ENCODE peak calls at places on chromosomes 12 and 14, in seven cellular contexts. A, D, O, V, P, X and H are unnamed samples.

GRCh38 chr14:21476526-21476924 is 234 bp downstream of the RAB2B start:
- DNase-seq in P (no peak), O (no peak), D (no peak), A (peak; percentile 55), X (peak; percentile 86), V (no peak), H (no peak)

GRCh38 chr14:99603471-99603933 is 505 bp downstream of the CCDC85C start:
- DNase-seq in A (no peak), V (peak; percentile 69), P (no peak), D (no peak), O (peak; percentile 48), X (peak; percentile 43), H (peak; percentile 46)

GRCh38 chr12:10205251-10205807 is 7.3 kb upstream of the GABARAPL1 start:
- DNase-seq in A (no peak), D (no peak), V (peak; percentile 45), O (no peak), X (no peak), P (no peak), H (no peak)

GRCh38 chr14:63470877-63471565 is 72.2 kb downstream of the PPP2R5E start:
- DNase-seq in D (no peak), A (no peak), V (peak; percentile 79), O (peak; percentile 73), X (no peak), P (peak; percentile 41), H (peak; percentile 81)

GRCh38 chr12:66119229-66119869 is 11.2 kb downstream of the LLPH start:
- DNase-seq in P (no peak), X (no peak), D (no peak), V (no peak), A (no peak), O (no peak), H (peak; percentile 29)

GRCh38 chr12:113161415-113162016 is 12.0 kb downstream of the CFAP73 start:
- DNase-seq in A (no peak), D (no peak), O (no peak), X (no peak), P (no peak), V (peak; percentile 85), H (no peak)

GRCh38 chr12:125797421-125798175 is 732.4 kb downstream of the AACS start:
- DNase-seq in P (no peak), O (no peak), D (no peak), X (no peak), V (peak; percentile 9), A (no peak), H (no peak)

GRCh38 chr12:6312529-6313325 is 2.2 kb downstream of the PLEKHG6 start:
- DNase-seq in D (no peak), V (no peak), P (no peak), X (no peak), A (no peak), O (no peak), H (no peak)

GRCh38 chr12:87259405-87259804 is 769.8 kb downstream of the C12orf50 start:
- DNase-seq in V (no peak), D (no peak), A (no peak), O (peak; percentile 27), P (no peak), X (no peak), H (no peak)

GRCh38 chr14:73786942-73787759 is 64.5 kb upstream of the PTGR2 start:
- DNase-seq in P (no peak), V (peak; percentile 31), X (peak; percentile 79), A (no peak), O (no peak), D (no peak), H (peak; percentile 37)

GRCh38 chr12:3667485-3667884 is 85.4 kb downstream of the CRACR2A start:
- DNase-seq in P (no peak), X (no peak), V (peak; percentile 12), O (no peak), D (no peak), A (no peak), H (no peak)

GRCh38 chr14:77825895-77826519 is 26.1 kb downstream of the ADCK1 start:
- DNase-seq in P (no peak), A (no peak), D (no peak), V (no peak), O (no peak), X (peak; percentile 61), H (no peak)

GRCh38 chr12:92543359-92543758 is 159.4 kb upstream of the PLEKHG7 start:
- DNase-seq in V (no peak), P (no peak), D (no peak), X (no peak), O (no peak), A (no peak), H (no peak)

GRCh38 chr14:31945074-31945613 is 132.0 kb upstream of the ARHGAP5 start:
- DNase-seq in P (no peak), X (no peak), O (no peak), A (no peak), D (no peak), V (peak; percentile 68), H (no peak)

GRCh38 chr14:102209224-102209966 is 69.7 kb downstream of the WDR20 start:
- DNase-seq in X (no peak), A (no peak), O (peak; percentile 35), V (peak; percentile 60), P (no peak), D (no peak), H (no peak)

GRCh38 chr12:15543347-15543746 is 221.0 kb downstream of the PTPRO start:
- DNase-seq in X (no peak), O (no peak), V (no peak), P (no peak), A (no peak), D (no peak), H (no peak)

GRCh38 chr12:122870867-122871664 is 24.9 kb downstream of the VPS37B start:
- DNase-seq in P (no peak), O (peak; percentile 65), A (no peak), D (no peak), X (no peak), V (no peak), H (peak; percentile 76)

GRCh38 chr14:24215495-24216344 is at the start of gene MDP1:
- DNase-seq in X (peak; percentile 85), O (peak; percentile 89), V (peak; percentile 90), P (peak; percentile 43), A (peak; percentile 47), D (peak; percentile 53), H (peak; percentile 81)

DNA sequence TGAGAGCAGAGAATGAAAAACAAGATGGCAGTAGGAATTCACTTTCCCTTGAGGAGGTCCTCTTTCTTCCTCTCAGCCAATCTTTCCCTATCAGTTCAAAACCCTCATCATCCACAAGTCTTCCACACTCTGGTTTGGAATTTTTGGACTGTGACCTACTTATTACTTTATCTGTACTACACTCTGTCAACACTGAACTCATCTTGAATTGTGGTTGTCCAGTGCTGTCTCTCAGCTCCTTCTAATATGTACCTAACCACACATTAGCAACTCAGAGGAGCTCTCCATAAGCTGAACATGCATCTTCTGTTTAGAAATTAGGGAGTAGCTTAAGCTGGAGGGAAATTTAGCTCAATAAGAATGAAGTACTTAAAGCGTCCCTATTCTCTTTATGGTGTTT is 34.9 kb downstream of the SLC38A1 start:
- DNase-seq in A (no peak), D (no peak), O (no peak), P (no peak), V (no peak), X (no peak), H (no peak)
- H3K4me3 ChIP-seq in A (no peak overlapping the region), D (no peak overlapping the region), O (no peak overlapping the region), P (no peak overlapping the region), V (no peak overlapping the region), X (no peak overlapping the region), H (no peak overlapping the region)

DNA sequence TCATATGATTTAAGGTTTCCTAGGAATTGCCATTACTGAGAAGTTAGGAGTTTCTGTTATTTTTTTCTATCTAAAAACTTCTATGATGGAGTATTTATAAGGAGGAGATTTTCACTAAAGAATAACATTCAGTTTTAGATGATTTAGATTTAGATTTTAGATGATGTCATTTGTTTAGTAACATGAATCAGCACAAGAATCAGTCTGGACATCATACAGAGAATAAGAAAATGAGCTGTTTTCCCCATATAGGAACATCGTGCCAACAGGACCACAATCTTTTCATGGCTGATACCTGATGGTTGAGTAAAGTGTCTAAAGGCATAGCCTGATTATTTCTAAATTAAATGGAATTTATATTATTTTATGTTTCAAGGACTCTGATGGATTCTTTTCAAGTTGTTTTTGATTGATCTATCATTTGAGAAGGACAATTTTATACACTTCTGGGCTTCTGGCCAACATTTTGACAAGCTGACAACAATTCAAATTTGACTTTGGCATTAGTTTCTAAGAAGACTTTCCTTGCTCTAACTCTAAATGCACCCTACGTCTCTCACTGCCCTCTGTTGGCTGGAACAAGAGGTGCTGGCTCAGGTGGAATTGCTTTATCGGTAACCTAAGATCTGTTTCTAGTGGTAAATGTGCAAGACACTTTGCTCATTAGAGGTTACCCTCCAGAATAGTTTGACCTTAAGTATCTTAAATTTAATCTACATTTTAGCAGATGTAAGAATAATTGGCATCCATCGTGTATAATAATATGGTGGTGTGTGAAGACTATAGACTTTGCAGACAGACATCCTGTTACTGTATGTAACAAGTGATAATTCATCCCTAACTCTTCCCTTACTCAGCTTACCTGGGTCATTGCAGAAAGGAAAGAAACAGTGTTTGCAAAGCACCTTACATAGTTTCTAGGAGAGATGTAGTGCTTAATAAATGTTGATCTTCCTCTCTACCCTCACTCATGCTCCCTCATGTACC is 42.8 kb upstream of the CPSF6 start:
- DNase-seq in D (no peak), A (no peak), P (no peak), V (peak; percentile 42), O (peak; percentile 8), X (no peak), H (peak; percentile 4)
- TF ChIP-seq CTCF in D (no peak), A (no peak), P (peak; percentile 46), V (peak; percentile 28), O (peak; percentile 35), X (no peak), H (peak; percentile 33)

DNA sequence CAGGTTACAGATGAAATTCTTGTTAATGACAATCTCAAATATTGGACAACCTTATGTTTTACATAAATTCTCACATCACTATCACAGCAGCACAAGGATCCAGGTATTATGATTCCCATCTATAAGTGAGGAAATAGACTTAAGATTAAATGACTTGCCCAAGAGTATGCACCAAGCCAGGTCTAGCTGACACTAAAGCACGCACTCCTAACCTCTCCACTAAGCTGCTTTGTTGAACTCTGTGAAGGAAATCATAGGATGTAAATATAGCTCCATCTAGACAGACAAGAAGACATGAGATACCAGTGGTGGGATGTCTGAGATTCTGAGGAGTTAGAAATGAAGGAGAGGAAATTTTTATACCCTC is 87.9 kb downstream of the PHLDA1 start:
- DNase-seq in A (no peak), V (peak; percentile 87), D (no peak), O (peak; percentile 26), X (no peak), P (no peak), H (no peak)
- H3K4me3 ChIP-seq in A (no peak overlapping the region), V (peak overlapping the region; percentile 2), D (no peak overlapping the region), O (no peak overlapping the region), X (no peak overlapping the region), P (no peak overlapping the region), H (no peak overlapping the region)

GRCh38 chr14:76191297-76191696 is 39.6 kb downstream of the GPATCH2L start:
- DNase-seq in D (no peak), P (no peak), A (no peak), V (no peak), X (no peak), O (no peak), H (no peak)

GRCh38 chr14:76196980-76197379 is 45.3 kb downstream of the GPATCH2L start:
- DNase-seq in X (no peak), D (no peak), V (no peak), A (no peak), O (no peak), P (no peak), H (no peak)

GRCh38 chr14:76194327-76194726 is 42.6 kb downstream of the GPATCH2L start:
- DNase-seq in A (no peak), D (no peak), V (no peak), P (no peak), X (no peak), O (no peak), H (no peak)

GRCh38 chr14:76193696-76194095 is 42.0 kb downstream of the GPATCH2L start:
- DNase-seq in V (no peak), O (no peak), D (no peak), A (no peak), P (no peak), X (no peak), H (no peak)

GRCh38 chr14:76195003-76195402 is 43.3 kb downstream of the GPATCH2L start:
- DNase-seq in P (no peak), A (no peak), O (no peak), D (no peak), X (no peak), V (no peak), H (no peak)
- TF ChIP-seq CTCF in P (no peak), A (no peak), O (no peak), D (no peak), X (no peak), V (no peak), H (no peak)